ENCODE peak calls at places on chromosome 15, in eight cellular contexts. D is endothelial cell; C is mesenchymal stem cell; E is activated naive CD8-positive, alpha-beta T cell treated with anti-CD3 and anti-CD28 coated beads, Interleukin-2, amount 50 U/mL, for 24 hours; A is midbrain; P is ecto neural progenitor cell; T is T follicular helper cell; I is fibroblast of mammary gland. G is an unnamed sample.
A peak's percentile ranks its signal among the peaks of the same experiment; 100 is the strongest.

GRCh38 chr15:95284933-95285401 is 1045.5 kb upstream of the NR2F2 start:
- DNase-seq in D (peak; percentile 13), C (peak; percentile 76), E (peak; percentile 5), A (no peak), P (no peak), T (no peak), I (peak; percentile 61), G (no peak)

GRCh38 chr15:42344763-42345162 is 14.5 kb upstream of the CAPN3 start:
- DNase-seq in D (no peak), C (peak; percentile 30), E (no peak), A (no peak), P (no peak), T (no peak), I (peak; percentile 95), G (no peak)

GRCh38 chr15:84886211-84886983 is 1.9 kb downstream of the SLC28A1 start:
- DNase-seq in D (no peak), C (no peak), E (no peak), A (no peak), P (no peak), T (no peak), I (no peak), G (no peak)

GRCh38 chr15:88202231-88202630 is 54.3 kb downstream of the NTRK3 start:
- DNase-seq in D (no peak), C (no peak), E (no peak), A (no peak), P (no peak), T (no peak), I (no peak), G (no peak)

GRCh38 chr15:69990566-69991391 is 106.9 kb downstream of the TLE3 start:
- DNase-seq in D (no peak), C (no peak), E (no peak), A (no peak), P (no peak), T (no peak), I (no peak), G (no peak)

GRCh38 chr15:31867536-31868442 is 162.5 kb upstream of the CHRNA7 start:
- DNase-seq in D (peak; percentile 73), C (peak; percentile 13), E (peak; percentile 66), A (peak; percentile 66), P (peak; percentile 79), T (peak; percentile 30), I (peak; percentile 56), G (no peak)

GRCh38 chr15:64162478-64162868 is 349 bp downstream of the PPIB start:
- DNase-seq in D (no peak), C (no peak), E (no peak), A (no peak), P (no peak), T (no peak), I (no peak), G (no peak)

GRCh38 chr15:60090747-60091146 is 86.6 kb downstream of the FOXB1 start:
- DNase-seq in D (no peak), C (no peak), E (no peak), A (no peak), P (no peak), T (no peak), I (no peak), G (no peak)

GRCh38 chr15:100835626-100836025 is 44.0 kb upstream of the ALDH1A3 start:
- DNase-seq in D (no peak), C (no peak), E (no peak), A (no peak), P (no peak), T (no peak), I (peak; percentile 47), G (no peak)

GRCh38 chr15:25739687-25740121 is 123.4 kb downstream of the ATP10A start:
- DNase-seq in D (peak; percentile 34), C (no peak), E (peak; percentile 16), A (no peak), P (peak; percentile 47), T (no peak), I (peak; percentile 58), G (no peak)

GRCh38 chr15:57591822-57592367 is at the start of gene MYZAP:
- DNase-seq in D (peak; percentile 46), C (peak; percentile 4), E (peak; percentile 33), A (no peak), P (peak; percentile 78), T (peak; percentile 16), I (no peak), G (no peak)